ENCODE peak calls at places on chromosome 16, in nine cellular contexts. T is NCI-H146, D is smooth muscle cell of the brain vasculature, R is anterior cingulate cortex, K is astrocyte of the cerebellum, Q is LNCaP clone FGC, U is heart right ventricle, J is amniotic stem cell, X is fibroblast of pulmonary artery. P is an unnamed sample.

GRCh38 chr16:52861614-52862022 is 191.1 kb downstream of the CHD9NB start:
- DNase-seq in U (no peak), T (peak), R (no peak), J (no peak), X (peak), K (no peak), Q (no peak), D (no peak), P (no peak)

GRCh38 chr16:14252860-14253259 is 181.7 kb downstream of the MRTFB start:
- DNase-seq in J (no peak), Q (no peak), R (no peak), D (no peak), K (no peak), X (no peak), T (no peak), U (no peak), P (no peak)

GRCh38 chr16:31108035-31108793 is at the start of gene BCKDK:
- DNase-seq in U (peak), X (peak), K (no peak), J (peak), D (no peak), T (peak), R (peak), Q (no peak), P (no peak)

GRCh38 chr16:10150906-10151305 is 31.3 kb downstream of the GRIN2A start:
- DNase-seq in Q (no peak), K (no peak), T (no peak), U (no peak), R (no peak), X (no peak), D (no peak), J (no peak), P (no peak)

GRCh38 chr16:85583491-85584181 is 29.5 kb upstream of the GSE1 start:
- DNase-seq in U (no peak), K (no peak), J (no peak), T (peak), D (no peak), Q (no peak), R (no peak), X (peak), P (no peak)

GRCh38 chr16:27258241-27258734 is 10.3 kb downstream of the NSMCE1 start:
- DNase-seq in T (no peak), R (no peak), Q (no peak), J (no peak), D (no peak), K (no peak), X (peak), U (no peak), P (no peak)

GRCh38 chr16:50215680-50216079 is 50.7 kb upstream of the ADCY7 start:
- DNase-seq in J (no peak), T (no peak), K (no peak), D (no peak), X (no peak), Q (no peak), U (no peak), R (no peak), P (no peak)

GRCh38 chr16:3364774-3365427 is 9.2 kb downstream of the OR2C1 start:
- DNase-seq in D (peak), U (peak), K (peak), T (peak), R (peak), X (peak), Q (no peak), J (peak), P (peak)

GRCh38 chr16:87484487-87485331 is 8.1 kb downstream of the ZCCHC14 start:
- DNase-seq in R (no peak), Q (no peak), X (no peak), K (no peak), U (no peak), T (no peak), D (no peak), J (no peak), P (no peak)

GRCh38 chr16:2299121-2299914 is 31.4 kb upstream of the RNPS1 start:
- DNase-seq in R (no peak), K (no peak), J (no peak), Q (no peak), U (no peak), T (no peak), D (no peak), X (no peak), P (no peak)

GRCh38 chr16:2473999-2474876 is 689 bp upstream of the TBC1D24 start:
- DNase-seq in T (peak), Q (no peak), J (no peak), U (peak), R (peak), X (peak), D (no peak), K (no peak), P (no peak)

GRCh38 chr16:69111831-69112230 is 6.4 kb downstream of the HAS3 start:
- DNase-seq in Q (no peak), J (no peak), D (no peak), U (no peak), X (no peak), R (no peak), T (no peak), K (no peak), P (no peak)

GRCh38 chr16:17469011-17469741 is 1.6 kb downstream of the XYLT1 start:
- DNase-seq in D (no peak), Q (no peak), X (peak), R (no peak), U (no peak), K (peak), J (no peak), T (no peak), P (no peak)

P was measured in cerebellar nuclear complex.